ENCODE peak calls at places on chromosomes 4 and X, in ten cellular contexts. J, F, C, H, X, Z, L, Q, Y and B are unnamed samples.

GRCh38 chr4:15420642-15421041 is 7.2 kb upstream of the C1QTNF7 start:
- DNase-seq in Z (no peak), L (no peak), C (no peak), Y (peak), X (peak), J (no peak), Q (no peak), F (peak), H (peak), B (peak)

GRCh38 chr4:30720656-30721352 is 635 bp downstream of the PCDH7 start:
- DNase-seq in X (peak), L (no peak), C (no peak), Y (peak), Z (no peak), H (peak), Q (peak), F (peak), J (peak), B (no peak)

GRCh38 chrX:155966876-155967275 is 30.6 kb upstream of the IL9R start:
- DNase-seq in L (no peak), X (peak), F (no peak), Q (peak), Z (peak), Y (no peak), C (no peak), H (no peak), J (no peak), B (no peak)

GRCh38 chrX:105745863-105746262 is 76.5 kb upstream of the NRK start:
- DNase-seq in Y (no peak), H (no peak), L (no peak), C (no peak), J (no peak), X (no peak), F (no peak), Z (no peak), Q (no peak), B (no peak)

GRCh38 chr4:126682250-126682649 is 950.5 kb upstream of the INTU start:
- DNase-seq in Q (no peak), Y (no peak), F (no peak), Z (no peak), X (no peak), J (no peak), L (no peak), C (no peak), H (no peak), B (no peak)

GRCh38 chr4:1375051-1375721 is 28.2 kb downstream of the UVSSA start:
- DNase-seq in Z (no peak), F (no peak), Q (no peak), L (peak), C (no peak), J (peak), Y (no peak), X (no peak), H (no peak), B (no peak)

GRCh38 chrX:2325076-2325784 is 175.5 kb downstream of the DHRSX start:
- DNase-seq in Q (no peak), L (peak), Z (peak), C (peak), F (no peak), Y (peak), X (no peak), H (peak), J (peak), B (peak)

GRCh38 chr4:6450709-6451108 is 21.7 kb downstream of the PPP2R2C start:
- DNase-seq in C (no peak), Y (no peak), H (no peak), J (no peak), Z (no peak), F (no peak), L (no peak), X (no peak), Q (no peak), B (no peak)

GRCh38 chrX:154002215-154002719 is 17.4 kb downstream of the IRAK1 start:
- DNase-seq in F (no peak), J (peak), H (peak), Z (no peak), X (peak), L (no peak), Q (no peak), C (no peak), Y (peak), B (peak)

GRCh38 chr4:77669911-77670590 is 64.4 kb downstream of the CXCL13 start:
- DNase-seq in X (no peak), Y (no peak), Z (no peak), L (no peak), C (no peak), J (no peak), Q (no peak), F (no peak), H (no peak), B (no peak)

GRCh38 chr4:5416637-5417036 is 291.7 kb downstream of the EVC2 start:
- DNase-seq in Y (no peak), Z (no peak), C (no peak), X (no peak), L (no peak), F (no peak), H (no peak), Q (no peak), J (no peak), B (no peak)

GRCh38 chr4:74414149-74414809 is 30.7 kb upstream of the AREG start:
- DNase-seq in H (no peak), Q (no peak), C (no peak), X (no peak), L (no peak), J (no peak), Y (no peak), F (no peak), Z (no peak), B (no peak)

GRCh38 chr4:24720979-24721378 is 74.4 kb upstream of the SOD3 start:
- DNase-seq in C (no peak), F (no peak), Z (no peak), L (no peak), Q (no peak), Y (no peak), H (no peak), J (no peak), X (no peak), B (no peak)